ENCODE peak calls at places on chromosomes 11 and 22, in ten cellular contexts. One of them, this sample, is unnamed.
A peak's percentile ranks its signal among the peaks of the same experiment; 100 is the strongest.

GRCh38 chr22:49086606-49087157 is 741.0 kb downstream of the BRD1 start:
- DNase-seq in lower lobe of right lung: no peak
- DNase-seq in NCI-H2029: no peak
- DNase-seq in RCC 7860: no peak
- DNase-seq in kidney tubule cell: no peak
- DNase-seq in fibroblast of lung: no peak
- DNase-seq in ACHN: no peak
- DNase-seq in ascending aorta: no peak
- DNase-seq in CD4-positive, alpha-beta T cell: no peak
- DNase-seq in amniotic stem cell: no peak
- DNase-seq in this sample: no peak

GRCh38 chr11:67627394-67627787 is 2.3 kb downstream of the NUDT8 start:
- DNase-seq in ACHN: no peak
- DNase-seq in NCI-H2029: no peak
- DNase-seq in CD4-positive, alpha-beta T cell: no peak
- DNase-seq in kidney tubule cell: no peak
- DNase-seq in RCC 7860: no peak
- DNase-seq in lower lobe of right lung: no peak
- DNase-seq in fibroblast of lung: no peak
- DNase-seq in amniotic stem cell: no peak
- DNase-seq in ascending aorta: no peak
- DNase-seq in this sample: no peak

GRCh38 chr11:74091549-74091948 is 79.3 kb downstream of the C2CD3 start:
- DNase-seq in RCC 7860: no peak
- DNase-seq in ascending aorta: no peak
- DNase-seq in fibroblast of lung: no peak
- DNase-seq in NCI-H2029: no peak
- DNase-seq in ACHN: no peak
- DNase-seq in amniotic stem cell: no peak
- DNase-seq in kidney tubule cell: no peak
- DNase-seq in CD4-positive, alpha-beta T cell: no peak
- DNase-seq in lower lobe of right lung: no peak
- DNase-seq in this sample: no peak

GRCh38 chr11:87895021-87895420 is 280.2 kb downstream of the RAB38 start:
- DNase-seq in CD4-positive, alpha-beta T cell: no peak
- DNase-seq in lower lobe of right lung: no peak
- DNase-seq in ACHN: no peak
- DNase-seq in kidney tubule cell: no peak
- DNase-seq in RCC 7860: no peak
- DNase-seq in NCI-H2029: no peak
- DNase-seq in fibroblast of lung: no peak
- DNase-seq in ascending aorta: no peak
- DNase-seq in amniotic stem cell: no peak
- DNase-seq in this sample: no peak

GRCh38 chr11:126963603-126964353 is 36.8 kb downstream of the KIRREL3 start:
- DNase-seq in CD4-positive, alpha-beta T cell: no peak
- DNase-seq in RCC 7860: peak; percentile 93
- DNase-seq in kidney tubule cell: peak; percentile 99
- DNase-seq in ACHN: peak; percentile 97
- DNase-seq in ascending aorta: no peak
- DNase-seq in lower lobe of right lung: no peak
- DNase-seq in NCI-H2029: no peak
- DNase-seq in fibroblast of lung: no peak
- DNase-seq in amniotic stem cell: no peak
- DNase-seq in this sample: no peak

GRCh38 chr11:2800655-2801531 is 84.7 kb downstream of the CDKN1C start:
- DNase-seq in ACHN: no peak
- DNase-seq in RCC 7860: no peak
- DNase-seq in amniotic stem cell: no peak
- DNase-seq in kidney tubule cell: no peak
- DNase-seq in fibroblast of lung: no peak
- DNase-seq in CD4-positive, alpha-beta T cell: no peak
- DNase-seq in NCI-H2029: no peak
- DNase-seq in ascending aorta: no peak
- DNase-seq in lower lobe of right lung: peak; percentile 32
- DNase-seq in this sample: peak; percentile 9

GRCh38 chr22:49152930-49153770 is 674.5 kb downstream of the BRD1 start:
- DNase-seq in amniotic stem cell: no peak
- DNase-seq in fibroblast of lung: no peak
- DNase-seq in ascending aorta: no peak
- DNase-seq in CD4-positive, alpha-beta T cell: no peak
- DNase-seq in lower lobe of right lung: no peak
- DNase-seq in RCC 7860: no peak
- DNase-seq in NCI-H2029: no peak
- DNase-seq in ACHN: no peak
- DNase-seq in kidney tubule cell: no peak
- DNase-seq in this sample: no peak

GRCh38 chr22:39598017-39598965 is 27.7 kb downstream of the CACNA1I start:
- DNase-seq in NCI-H2029: peak; percentile 74
- DNase-seq in RCC 7860: no peak
- DNase-seq in ACHN: peak; percentile 42
- DNase-seq in kidney tubule cell: peak; percentile 33
- DNase-seq in fibroblast of lung: no peak
- DNase-seq in amniotic stem cell: no peak
- DNase-seq in ascending aorta: no peak
- DNase-seq in CD4-positive, alpha-beta T cell: peak; percentile 69
- DNase-seq in lower lobe of right lung: peak; percentile 70
- DNase-seq in this sample: peak; percentile 40

This sample was measured in adrenal gland.